ENCODE peak calls at places on chromosomes 11 and 22, in six cellular contexts. One of them, this sample, is unnamed.

GRCh38 chr11:68941324-68942089 is 37.8 kb downstream of the IGHMBP2 start:
- DNase-seq in CD8-positive, alpha-beta T cell: no peak
- DNase-seq in AG09319: no peak
- DNase-seq in HCT116: no peak
- DNase-seq in mucosa of descending colon: no peak
- DNase-seq in fibroblast of lung: no peak
- DNase-seq in this sample: no peak

GRCh38 chr11:35303596-35304392 is 115.6 kb downstream of the SLC1A2 start:
- DNase-seq in CD8-positive, alpha-beta T cell: no peak
- DNase-seq in AG09319: peak
- DNase-seq in HCT116: no peak
- DNase-seq in mucosa of descending colon: no peak
- DNase-seq in fibroblast of lung: peak
- DNase-seq in this sample: no peak

GRCh38 chr11:22190827-22191463 is 1.9 kb upstream of the ANO5 start:
- DNase-seq in CD8-positive, alpha-beta T cell: no peak
- DNase-seq in AG09319: no peak
- DNase-seq in HCT116: no peak
- DNase-seq in mucosa of descending colon: no peak
- DNase-seq in fibroblast of lung: no peak
- DNase-seq in this sample: no peak

GRCh38 chr11:126080206-126080941 is 17.7 kb upstream of the CDON start:
- DNase-seq in CD8-positive, alpha-beta T cell: no peak
- DNase-seq in AG09319: no peak
- DNase-seq in HCT116: no peak
- DNase-seq in mucosa of descending colon: no peak
- DNase-seq in fibroblast of lung: no peak
- DNase-seq in this sample: no peak

GRCh38 chr11:101030015-101030414 is 99.6 kb downstream of the PGR start:
- DNase-seq in CD8-positive, alpha-beta T cell: no peak
- DNase-seq in AG09319: no peak
- DNase-seq in HCT116: no peak
- DNase-seq in mucosa of descending colon: no peak
- DNase-seq in fibroblast of lung: peak
- DNase-seq in this sample: no peak

GRCh38 chr11:63889344-63889743 is 27.6 kb downstream of the RCOR2 start:
- DNase-seq in CD8-positive, alpha-beta T cell: no peak
- DNase-seq in AG09319: no peak
- DNase-seq in HCT116: no peak
- DNase-seq in mucosa of descending colon: peak
- DNase-seq in fibroblast of lung: no peak
- DNase-seq in this sample: no peak

GRCh38 chr22:47115518-47115890 is 353.1 kb downstream of the TBC1D22A start:
- DNase-seq in CD8-positive, alpha-beta T cell: no peak
- DNase-seq in AG09319: no peak
- DNase-seq in HCT116: no peak
- DNase-seq in mucosa of descending colon: peak
- DNase-seq in fibroblast of lung: no peak
- DNase-seq in this sample: no peak

GRCh38 chr11:132056689-132057088 is 686.3 kb downstream of the NTM start:
- DNase-seq in CD8-positive, alpha-beta T cell: no peak
- DNase-seq in AG09319: no peak
- DNase-seq in HCT116: no peak
- DNase-seq in mucosa of descending colon: no peak
- DNase-seq in fibroblast of lung: peak
- DNase-seq in this sample: no peak

GRCh38 chr11:103633037-103633788 is 403.2 kb upstream of the DDI1 start:
- DNase-seq in CD8-positive, alpha-beta T cell: no peak
- DNase-seq in AG09319: no peak
- DNase-seq in HCT116: no peak
- DNase-seq in mucosa of descending colon: no peak
- DNase-seq in fibroblast of lung: peak
- DNase-seq in this sample: no peak

GRCh38 chr11:65432133-65432650 is 9.6 kb downstream of the NEAT1 start:
- DNase-seq in CD8-positive, alpha-beta T cell: no peak
- DNase-seq in AG09319: no peak
- DNase-seq in HCT116: no peak
- DNase-seq in mucosa of descending colon: no peak
- DNase-seq in fibroblast of lung: peak
- DNase-seq in this sample: no peak

GRCh38 chr11:16853859-16854258 is 115.4 kb downstream of the C11orf58 start:
- DNase-seq in CD8-positive, alpha-beta T cell: no peak
- DNase-seq in AG09319: no peak
- DNase-seq in HCT116: no peak
- DNase-seq in mucosa of descending colon: no peak
- DNase-seq in fibroblast of lung: no peak
- DNase-seq in this sample: no peak

GRCh38 chr11:70948855-70949551 is 303.4 kb downstream of the SHANK2 start:
- DNase-seq in CD8-positive, alpha-beta T cell: no peak
- DNase-seq in AG09319: no peak
- DNase-seq in HCT116: no peak
- DNase-seq in mucosa of descending colon: no peak
- DNase-seq in fibroblast of lung: no peak
- DNase-seq in this sample: no peak

GRCh38 chr11:73965076-73965763 is 14.4 kb downstream of the DNAJB13 start:
- DNase-seq in CD8-positive, alpha-beta T cell: no peak
- DNase-seq in AG09319: no peak
- DNase-seq in HCT116: no peak
- DNase-seq in mucosa of descending colon: no peak
- DNase-seq in fibroblast of lung: peak
- DNase-seq in this sample: no peak

GRCh38 chr11:26344647-26345046 is 12.7 kb downstream of the ANO3 start:
- DNase-seq in CD8-positive, alpha-beta T cell: no peak
- DNase-seq in AG09319: no peak
- DNase-seq in HCT116: no peak
- DNase-seq in mucosa of descending colon: no peak
- DNase-seq in fibroblast of lung: peak
- DNase-seq in this sample: no peak

GRCh38 chr22:20509344-20510047 is 2.1 kb downstream of the MED15 start:
- DNase-seq in CD8-positive, alpha-beta T cell: peak
- DNase-seq in AG09319: peak
- DNase-seq in HCT116: no peak
- DNase-seq in mucosa of descending colon: peak
- DNase-seq in fibroblast of lung: peak
- DNase-seq in this sample: peak

GRCh38 chr11:77559686-77560425 is 29.9 kb upstream of the AQP11 start:
- DNase-seq in CD8-positive, alpha-beta T cell: no peak
- DNase-seq in AG09319: peak
- DNase-seq in HCT116: peak
- DNase-seq in mucosa of descending colon: no peak
- DNase-seq in fibroblast of lung: peak
- DNase-seq in this sample: no peak

GRCh38 chr11:27770576-27770975 is 70.3 kb upstream of the BDNF start:
- DNase-seq in CD8-positive, alpha-beta T cell: no peak
- DNase-seq in AG09319: no peak
- DNase-seq in HCT116: peak
- DNase-seq in mucosa of descending colon: no peak
- DNase-seq in fibroblast of lung: no peak
- DNase-seq in this sample: no peak

GRCh38 chr11:120220747-120221037 is 9.9 kb downstream of the OAF start:
- DNase-seq in CD8-positive, alpha-beta T cell: no peak
- DNase-seq in AG09319: no peak
- DNase-seq in HCT116: no peak
- DNase-seq in mucosa of descending colon: no peak
- DNase-seq in fibroblast of lung: no peak
- DNase-seq in this sample: no peak

GRCh38 chr11:127674754-127675153 is 674.2 kb upstream of the KIRREL3 start:
- DNase-seq in CD8-positive, alpha-beta T cell: no peak
- DNase-seq in AG09319: no peak
- DNase-seq in HCT116: no peak
- DNase-seq in mucosa of descending colon: no peak
- DNase-seq in fibroblast of lung: no peak
- DNase-seq in this sample: no peak

GRCh38 chr11:17343907-17344306 is 7.7 kb upstream of the NCR3LG1 start:
- DNase-seq in CD8-positive, alpha-beta T cell: no peak
- DNase-seq in AG09319: peak
- DNase-seq in HCT116: peak
- DNase-seq in mucosa of descending colon: no peak
- DNase-seq in fibroblast of lung: peak
- DNase-seq in this sample: no peak

GRCh38 chr11:45262900-45263299 is 23.2 kb downstream of the SYT13 start:
- DNase-seq in CD8-positive, alpha-beta T cell: no peak
- DNase-seq in AG09319: no peak
- DNase-seq in HCT116: no peak
- DNase-seq in mucosa of descending colon: no peak
- DNase-seq in fibroblast of lung: no peak
- DNase-seq in this sample: no peak

GRCh38 chr11:59899532-59899931 is 20.9 kb downstream of the OOSP3 start:
- DNase-seq in CD8-positive, alpha-beta T cell: no peak
- DNase-seq in AG09319: no peak
- DNase-seq in HCT116: no peak
- DNase-seq in mucosa of descending colon: no peak
- DNase-seq in fibroblast of lung: no peak
- DNase-seq in this sample: no peak

GRCh38 chr11:94134651-94135512 is 6.2 kb downstream of the PANX1 start:
- DNase-seq in CD8-positive, alpha-beta T cell: no peak
- DNase-seq in AG09319: peak
- DNase-seq in HCT116: no peak
- DNase-seq in mucosa of descending colon: peak
- DNase-seq in fibroblast of lung: peak
- DNase-seq in this sample: no peak

GRCh38 chr22:49979587-49980264 is 19.2 kb downstream of the PIM3 start:
- DNase-seq in CD8-positive, alpha-beta T cell: no peak
- DNase-seq in AG09319: no peak
- DNase-seq in HCT116: no peak
- DNase-seq in mucosa of descending colon: peak
- DNase-seq in fibroblast of lung: peak
- DNase-seq in this sample: no peak

DNA sequence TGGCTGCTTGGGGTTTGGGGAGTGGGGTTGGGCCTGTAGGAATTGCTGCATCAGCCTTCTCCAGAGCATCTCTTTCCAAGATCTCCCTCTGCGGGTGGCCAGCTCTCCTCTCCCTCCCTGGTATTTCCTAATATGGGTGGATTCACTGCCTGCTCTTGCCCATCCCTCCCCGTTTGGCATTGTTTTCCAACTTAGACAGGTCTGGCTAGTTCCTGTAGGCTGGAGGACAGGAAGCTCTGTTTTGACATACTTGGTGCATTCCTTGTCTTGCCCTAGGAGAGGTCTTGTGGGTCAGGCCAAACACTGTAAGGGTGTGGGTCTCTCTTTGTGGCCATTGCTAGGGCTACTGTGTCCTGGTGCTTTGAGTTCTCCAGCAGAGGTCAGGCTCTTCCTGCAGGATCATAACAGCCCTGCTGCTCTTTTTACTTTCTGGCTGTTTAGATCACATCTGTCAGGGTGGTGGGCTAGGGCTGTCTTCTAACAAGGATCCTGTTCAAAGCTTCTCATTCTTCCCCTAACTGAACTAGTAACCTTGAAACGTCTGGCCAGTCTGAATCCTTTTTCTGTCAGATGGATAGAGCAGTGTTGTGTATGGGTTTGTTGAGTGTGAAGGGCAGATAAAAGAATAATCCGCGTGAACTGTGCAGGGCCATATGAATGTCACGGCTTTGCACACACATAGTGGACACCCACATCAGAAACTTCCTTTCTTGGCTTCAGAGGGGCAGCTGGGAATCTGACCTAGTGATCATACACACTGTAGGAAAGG is 18.3 kb upstream of the MICALL1 start:
- DNase-seq in CD8-positive, alpha-beta T cell: no peak
- DNase-seq in AG09319: peak
- DNase-seq in HCT116: no peak
- DNase-seq in mucosa of descending colon: no peak
- DNase-seq in fibroblast of lung: peak
- DNase-seq in this sample: no peak
- TF ChIP-seq CTCF in CD8-positive, alpha-beta T cell: no peak
- TF ChIP-seq CTCF in AG09319: peak
- TF ChIP-seq CTCF in HCT116: peak
- TF ChIP-seq CTCF in mucosa of descending colon: no peak
- TF ChIP-seq CTCF in fibroblast of lung: peak
- TF ChIP-seq CTCF in this sample: no peak

DNA sequence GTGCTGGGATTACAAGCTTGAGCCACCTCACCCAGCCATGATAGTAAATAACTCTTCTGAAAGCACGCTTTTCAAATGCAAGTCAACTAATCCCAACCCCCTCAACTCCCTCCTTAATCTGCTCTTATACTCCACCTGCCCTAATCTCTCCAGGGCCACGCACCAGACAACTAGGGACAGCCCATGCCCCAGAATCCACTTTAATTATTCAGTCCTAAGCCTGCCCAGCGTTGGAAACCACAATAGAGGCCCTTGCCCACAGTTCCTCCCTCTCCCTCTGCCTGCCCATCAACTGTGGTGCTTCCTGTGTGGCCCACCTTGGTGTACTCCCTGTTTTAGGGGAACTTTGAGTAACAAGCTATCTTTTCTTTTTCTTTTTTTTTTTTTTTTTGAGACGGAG is 2.7 kb upstream of the VPREB3 start:
- DNase-seq in CD8-positive, alpha-beta T cell: no peak
- DNase-seq in AG09319: no peak
- DNase-seq in HCT116: no peak
- DNase-seq in mucosa of descending colon: no peak
- DNase-seq in fibroblast of lung: no peak
- DNase-seq in this sample: no peak
- TF ChIP-seq CTCF in CD8-positive, alpha-beta T cell: no peak
- TF ChIP-seq CTCF in AG09319: no peak
- TF ChIP-seq CTCF in HCT116: no peak
- TF ChIP-seq CTCF in mucosa of descending colon: no peak
- TF ChIP-seq CTCF in fibroblast of lung: no peak
- TF ChIP-seq CTCF in this sample: no peak

GRCh38 chr11:24509114-24509513 is 12.3 kb downstream of the LUZP2 start:
- DNase-seq in CD8-positive, alpha-beta T cell: no peak
- DNase-seq in AG09319: no peak
- DNase-seq in HCT116: no peak
- DNase-seq in mucosa of descending colon: no peak
- DNase-seq in fibroblast of lung: peak
- DNase-seq in this sample: no peak
- TF ChIP-seq CTCF in CD8-positive, alpha-beta T cell: no peak
- TF ChIP-seq CTCF in AG09319: peak
- TF ChIP-seq CTCF in HCT116: no peak
- TF ChIP-seq CTCF in mucosa of descending colon: no peak
- TF ChIP-seq CTCF in fibroblast of lung: no peak
- TF ChIP-seq CTCF in this sample: no peak

DNA sequence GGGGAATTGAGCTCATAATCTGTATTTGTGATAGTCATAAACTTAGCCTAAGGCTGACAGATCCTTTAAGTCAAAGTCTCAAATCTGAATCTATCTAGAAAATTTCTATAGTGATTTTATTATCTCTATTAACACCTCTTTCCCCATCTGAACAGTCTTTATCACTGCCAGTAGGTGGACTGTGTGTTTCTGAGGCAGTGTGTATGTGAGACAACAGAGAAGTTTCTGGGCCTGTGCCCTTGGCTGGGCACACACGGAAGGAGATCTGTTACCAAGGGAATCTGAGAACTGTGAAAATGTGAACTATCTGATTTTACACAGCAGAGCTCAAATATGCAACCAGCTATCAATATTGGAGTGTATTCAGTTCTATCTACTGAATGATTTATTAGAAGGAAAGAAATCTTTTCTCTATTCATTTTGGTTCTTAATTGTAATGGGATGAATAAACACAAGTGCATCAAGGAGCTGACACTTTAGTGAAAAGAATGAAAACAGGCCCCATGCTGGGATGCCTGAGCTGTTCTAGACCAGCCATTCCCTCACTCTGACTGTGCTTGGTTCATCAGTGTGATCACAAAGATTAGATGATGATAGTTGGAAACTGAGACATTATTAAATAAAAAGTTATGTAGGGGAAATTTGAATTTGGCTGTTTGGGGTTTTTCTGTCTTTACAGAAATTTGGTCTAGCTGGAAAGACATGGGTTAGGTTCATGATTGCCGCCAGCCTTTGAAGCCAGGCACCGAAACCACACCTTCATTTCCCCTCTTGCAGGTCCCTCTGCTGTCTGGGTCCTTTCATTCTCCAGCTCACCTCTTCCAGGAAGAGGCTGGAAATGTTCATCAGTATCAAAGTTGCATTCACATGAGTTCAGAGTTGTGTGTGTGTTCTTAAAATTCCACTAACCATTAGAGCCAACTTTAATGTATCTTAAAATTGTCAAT is 68.1 kb downstream of the LIF start:
- DNase-seq in CD8-positive, alpha-beta T cell: no peak
- DNase-seq in AG09319: no peak
- DNase-seq in HCT116: peak
- DNase-seq in mucosa of descending colon: no peak
- DNase-seq in fibroblast of lung: no peak
- DNase-seq in this sample: no peak
- TF ChIP-seq CTCF in CD8-positive, alpha-beta T cell: no peak
- TF ChIP-seq CTCF in AG09319: no peak
- TF ChIP-seq CTCF in HCT116: peak
- TF ChIP-seq CTCF in mucosa of descending colon: no peak
- TF ChIP-seq CTCF in fibroblast of lung: no peak
- TF ChIP-seq CTCF in this sample: no peak